ENCODE peak calls at places on chromosomes 12 and 14, in ten cellular contexts. One of them, this sample, is unnamed.

GRCh38 chr12:48016373-48017020 is 12.2 kb upstream of the COL2A1 start:
- DNase-seq in IMR-90: no peak
- DNase-seq in suprapubic skin: no peak
- DNase-seq in transverse colon: no peak
- DNase-seq in ovary: no peak
- DNase-seq in heart left ventricle: no peak
- DNase-seq in sigmoid colon: no peak
- DNase-seq in endothelial cell of umbilical vein: peak; percentile 4
- DNase-seq in tibial nerve: no peak
- DNase-seq in uterus: no peak
- DNase-seq in this sample: no peak

GRCh38 chr12:126418357-126418756 is 1353.1 kb downstream of the AACS start:
- DNase-seq in IMR-90: no peak
- DNase-seq in suprapubic skin: no peak
- DNase-seq in transverse colon: no peak
- DNase-seq in ovary: no peak
- DNase-seq in heart left ventricle: no peak
- DNase-seq in sigmoid colon: no peak
- DNase-seq in endothelial cell of umbilical vein: no peak
- DNase-seq in tibial nerve: no peak
- DNase-seq in uterus: no peak
- DNase-seq in this sample: no peak

GRCh38 chr12:46839964-46840363 is 14.2 kb upstream of the SLC38A4 start:
- DNase-seq in IMR-90: peak; percentile 38
- DNase-seq in suprapubic skin: no peak
- DNase-seq in transverse colon: no peak
- DNase-seq in ovary: no peak
- DNase-seq in heart left ventricle: no peak
- DNase-seq in sigmoid colon: no peak
- DNase-seq in endothelial cell of umbilical vein: no peak
- DNase-seq in tibial nerve: no peak
- DNase-seq in uterus: no peak
- DNase-seq in this sample: no peak

GRCh38 chr14:38818555-38818954 is 284.5 kb downstream of the SEC23A start:
- DNase-seq in IMR-90: no peak
- DNase-seq in suprapubic skin: no peak
- DNase-seq in transverse colon: no peak
- DNase-seq in ovary: no peak
- DNase-seq in heart left ventricle: no peak
- DNase-seq in sigmoid colon: no peak
- DNase-seq in endothelial cell of umbilical vein: no peak
- DNase-seq in tibial nerve: no peak
- DNase-seq in uterus: no peak
- DNase-seq in this sample: no peak

GRCh38 chr12:14213542-14213941 is 151.9 kb upstream of the ATF7IP start:
- DNase-seq in IMR-90: no peak
- DNase-seq in suprapubic skin: no peak
- DNase-seq in transverse colon: no peak
- DNase-seq in ovary: no peak
- DNase-seq in heart left ventricle: no peak
- DNase-seq in sigmoid colon: no peak
- DNase-seq in endothelial cell of umbilical vein: no peak
- DNase-seq in tibial nerve: no peak
- DNase-seq in uterus: no peak
- DNase-seq in this sample: no peak

GRCh38 chr12:38736821-38737220 is 168.6 kb downstream of the CPNE8 start:
- DNase-seq in IMR-90: no peak
- DNase-seq in suprapubic skin: no peak
- DNase-seq in transverse colon: no peak
- DNase-seq in ovary: no peak
- DNase-seq in heart left ventricle: no peak
- DNase-seq in sigmoid colon: no peak
- DNase-seq in endothelial cell of umbilical vein: peak; percentile 75
- DNase-seq in tibial nerve: no peak
- DNase-seq in uterus: no peak
- DNase-seq in this sample: no peak

GRCh38 chr14:67426983-67427601 is 15.1 kb upstream of the PLEK2 start:
- DNase-seq in IMR-90: peak; percentile 76
- DNase-seq in suprapubic skin: no peak
- DNase-seq in transverse colon: peak; percentile 82
- DNase-seq in ovary: peak; percentile 53
- DNase-seq in heart left ventricle: peak; percentile 72
- DNase-seq in sigmoid colon: peak; percentile 86
- DNase-seq in endothelial cell of umbilical vein: peak; percentile 67
- DNase-seq in tibial nerve: peak; percentile 61
- DNase-seq in uterus: peak; percentile 54
- DNase-seq in this sample: peak; percentile 92

GRCh38 chr14:100530270-100531072 is 56.7 kb downstream of the BEGAIN start:
- DNase-seq in IMR-90: no peak
- DNase-seq in suprapubic skin: no peak
- DNase-seq in transverse colon: no peak
- DNase-seq in ovary: no peak
- DNase-seq in heart left ventricle: peak; percentile 4
- DNase-seq in sigmoid colon: peak; percentile 52
- DNase-seq in endothelial cell of umbilical vein: no peak
- DNase-seq in tibial nerve: peak; percentile 3
- DNase-seq in uterus: no peak
- DNase-seq in this sample: no peak

GRCh38 chr12:25477217-25477616 is 75.9 kb downstream of the LMNTD1 start:
- DNase-seq in IMR-90: no peak
- DNase-seq in suprapubic skin: no peak
- DNase-seq in transverse colon: no peak
- DNase-seq in ovary: no peak
- DNase-seq in heart left ventricle: no peak
- DNase-seq in sigmoid colon: no peak
- DNase-seq in endothelial cell of umbilical vein: no peak
- DNase-seq in tibial nerve: no peak
- DNase-seq in uterus: no peak
- DNase-seq in this sample: no peak

GRCh38 chr14:85131523-85131922 is 398.4 kb upstream of the FLRT2 start:
- DNase-seq in IMR-90: no peak
- DNase-seq in suprapubic skin: no peak
- DNase-seq in transverse colon: no peak
- DNase-seq in ovary: no peak
- DNase-seq in heart left ventricle: no peak
- DNase-seq in sigmoid colon: no peak
- DNase-seq in endothelial cell of umbilical vein: no peak
- DNase-seq in tibial nerve: no peak
- DNase-seq in uterus: no peak
- DNase-seq in this sample: no peak

GRCh38 chr12:77003244-77003643 is 62.1 kb downstream of the E2F7 start:
- DNase-seq in IMR-90: peak; percentile 29
- DNase-seq in suprapubic skin: no peak
- DNase-seq in transverse colon: no peak
- DNase-seq in ovary: no peak
- DNase-seq in heart left ventricle: no peak
- DNase-seq in sigmoid colon: no peak
- DNase-seq in endothelial cell of umbilical vein: no peak
- DNase-seq in tibial nerve: no peak
- DNase-seq in uterus: no peak
- DNase-seq in this sample: no peak

GRCh38 chr14:57746563-57746962 is 119.3 kb downstream of the SLC35F4 start:
- DNase-seq in IMR-90: no peak
- DNase-seq in suprapubic skin: no peak
- DNase-seq in transverse colon: no peak
- DNase-seq in ovary: no peak
- DNase-seq in heart left ventricle: no peak
- DNase-seq in sigmoid colon: no peak
- DNase-seq in endothelial cell of umbilical vein: no peak
- DNase-seq in tibial nerve: no peak
- DNase-seq in uterus: no peak
- DNase-seq in this sample: no peak

DNA sequence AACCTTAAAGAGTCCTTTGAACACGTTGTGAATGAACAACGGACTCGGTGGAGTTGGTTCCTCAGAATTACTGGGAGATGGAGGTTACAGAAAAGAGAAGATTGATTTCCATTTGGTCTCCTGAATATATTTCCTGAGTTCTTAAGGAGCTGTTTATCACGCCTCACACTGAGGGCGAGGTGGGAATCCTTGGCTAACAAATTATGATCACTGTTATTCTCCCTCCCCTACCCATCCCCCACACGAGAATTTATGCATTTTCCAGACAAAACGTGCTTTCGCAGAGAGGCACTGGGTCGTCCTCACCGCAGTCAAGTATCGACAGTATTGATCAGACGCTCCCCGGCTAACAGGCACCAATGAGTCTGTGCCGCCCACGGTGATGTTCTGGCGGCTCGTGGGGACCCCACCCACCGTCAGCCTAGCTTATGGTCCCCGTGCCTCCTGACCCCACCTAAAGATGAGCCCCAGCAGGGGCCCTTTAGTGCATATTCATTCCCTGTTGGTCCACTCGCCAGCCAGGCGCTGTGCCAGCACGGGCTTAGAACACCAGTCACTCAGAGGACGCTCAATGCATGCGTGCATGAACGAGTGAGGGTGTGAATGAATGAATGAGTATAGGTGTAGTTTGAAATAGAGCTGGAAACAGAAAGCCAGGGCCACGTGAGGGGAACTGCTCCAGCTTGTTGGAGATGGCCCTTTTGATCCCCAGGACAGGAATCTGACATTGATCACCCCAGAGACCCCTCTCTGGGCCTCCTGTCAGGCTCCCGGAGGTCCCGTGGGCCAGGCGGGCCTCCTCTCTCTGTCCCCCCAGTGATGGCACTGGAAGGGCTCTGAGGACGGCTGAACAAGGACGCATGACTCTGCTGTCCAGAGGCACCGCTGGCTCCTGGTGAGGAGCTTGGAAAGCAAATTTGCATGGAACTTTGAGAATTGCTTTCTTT is 194.1 kb upstream of the C14orf180 start:
- DNase-seq in IMR-90: no peak
- DNase-seq in suprapubic skin: peak; percentile 59
- DNase-seq in transverse colon: peak; percentile 4
- DNase-seq in ovary: no peak
- DNase-seq in heart left ventricle: no peak
- DNase-seq in sigmoid colon: peak; percentile 37
- DNase-seq in endothelial cell of umbilical vein: no peak
- DNase-seq in tibial nerve: no peak
- DNase-seq in uterus: no peak
- DNase-seq in this sample: no peak
- TF ChIP-seq POLR2A in IMR-90: no peak
- TF ChIP-seq POLR2A in suprapubic skin: no peak
- TF ChIP-seq POLR2A in transverse colon: no peak
- TF ChIP-seq POLR2A in ovary: no peak
- TF ChIP-seq POLR2A in heart left ventricle: no peak
- TF ChIP-seq POLR2A in sigmoid colon: no peak
- TF ChIP-seq POLR2A in endothelial cell of umbilical vein: no peak
- TF ChIP-seq POLR2A in tibial nerve: no peak
- TF ChIP-seq POLR2A in uterus: no peak
- TF ChIP-seq POLR2A in this sample: no peak

GRCh38 chr12:80681786-80682185 is 25.6 kb upstream of the MYF6 start:
- DNase-seq in IMR-90: no peak
- DNase-seq in suprapubic skin: no peak
- DNase-seq in transverse colon: no peak
- DNase-seq in ovary: no peak
- DNase-seq in heart left ventricle: no peak
- DNase-seq in sigmoid colon: no peak
- DNase-seq in endothelial cell of umbilical vein: no peak
- DNase-seq in tibial nerve: no peak
- DNase-seq in uterus: no peak
- DNase-seq in this sample: no peak
- H3K4me3 ChIP-seq in IMR-90: no peak overlapping the region
- H3K4me3 ChIP-seq in suprapubic skin: no peak overlapping the region
- H3K4me3 ChIP-seq in transverse colon: no peak overlapping the region
- H3K4me3 ChIP-seq in ovary: no peak overlapping the region
- H3K4me3 ChIP-seq in heart left ventricle: no peak overlapping the region
- H3K4me3 ChIP-seq in sigmoid colon: no peak overlapping the region
- H3K4me3 ChIP-seq in endothelial cell of umbilical vein: no peak overlapping the region
- H3K4me3 ChIP-seq in tibial nerve: no peak overlapping the region
- H3K4me3 ChIP-seq in uterus: no peak overlapping the region
- H3K4me3 ChIP-seq in this sample: no peak overlapping the region

DNA sequence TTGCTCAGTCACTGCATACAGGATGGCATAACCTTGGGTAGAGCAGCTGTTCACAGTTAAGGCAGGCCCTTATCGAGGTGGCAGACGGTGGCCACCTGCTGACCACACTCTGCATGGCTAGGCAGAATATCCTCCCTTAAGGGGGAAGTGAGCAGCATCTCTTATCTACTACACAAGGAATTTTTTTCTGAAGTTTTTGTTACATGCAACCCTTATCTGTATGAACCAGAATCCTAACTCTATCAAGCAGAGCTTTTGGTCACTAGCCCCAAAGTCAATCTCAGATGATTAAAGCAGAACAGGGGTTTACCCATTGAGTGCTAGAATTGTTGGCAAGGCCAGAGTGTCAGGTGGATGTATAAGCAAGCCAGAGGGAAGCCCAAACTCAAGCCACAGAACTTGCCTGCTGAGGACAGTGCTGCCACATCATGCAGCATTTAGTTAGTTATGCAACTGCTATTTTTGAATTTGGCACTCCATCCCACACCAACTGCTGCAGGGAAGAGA is 192.8 kb downstream of the TBX5 start:
- DNase-seq in IMR-90: no peak
- DNase-seq in suprapubic skin: no peak
- DNase-seq in transverse colon: no peak
- DNase-seq in ovary: no peak
- DNase-seq in heart left ventricle: peak; percentile 25
- DNase-seq in sigmoid colon: no peak
- DNase-seq in endothelial cell of umbilical vein: no peak
- DNase-seq in tibial nerve: no peak
- DNase-seq in uterus: no peak
- DNase-seq in this sample: no peak
- TF ChIP-seq CTCF in IMR-90: no peak
- TF ChIP-seq CTCF in suprapubic skin: no peak
- TF ChIP-seq CTCF in transverse colon: no peak
- TF ChIP-seq CTCF in ovary: no peak
- TF ChIP-seq CTCF in heart left ventricle: peak; percentile 20
- TF ChIP-seq CTCF in sigmoid colon: no peak
- TF ChIP-seq CTCF in endothelial cell of umbilical vein: no peak
- TF ChIP-seq CTCF in tibial nerve: no peak
- TF ChIP-seq CTCF in uterus: no peak
- TF ChIP-seq CTCF in this sample: no peak

DNA sequence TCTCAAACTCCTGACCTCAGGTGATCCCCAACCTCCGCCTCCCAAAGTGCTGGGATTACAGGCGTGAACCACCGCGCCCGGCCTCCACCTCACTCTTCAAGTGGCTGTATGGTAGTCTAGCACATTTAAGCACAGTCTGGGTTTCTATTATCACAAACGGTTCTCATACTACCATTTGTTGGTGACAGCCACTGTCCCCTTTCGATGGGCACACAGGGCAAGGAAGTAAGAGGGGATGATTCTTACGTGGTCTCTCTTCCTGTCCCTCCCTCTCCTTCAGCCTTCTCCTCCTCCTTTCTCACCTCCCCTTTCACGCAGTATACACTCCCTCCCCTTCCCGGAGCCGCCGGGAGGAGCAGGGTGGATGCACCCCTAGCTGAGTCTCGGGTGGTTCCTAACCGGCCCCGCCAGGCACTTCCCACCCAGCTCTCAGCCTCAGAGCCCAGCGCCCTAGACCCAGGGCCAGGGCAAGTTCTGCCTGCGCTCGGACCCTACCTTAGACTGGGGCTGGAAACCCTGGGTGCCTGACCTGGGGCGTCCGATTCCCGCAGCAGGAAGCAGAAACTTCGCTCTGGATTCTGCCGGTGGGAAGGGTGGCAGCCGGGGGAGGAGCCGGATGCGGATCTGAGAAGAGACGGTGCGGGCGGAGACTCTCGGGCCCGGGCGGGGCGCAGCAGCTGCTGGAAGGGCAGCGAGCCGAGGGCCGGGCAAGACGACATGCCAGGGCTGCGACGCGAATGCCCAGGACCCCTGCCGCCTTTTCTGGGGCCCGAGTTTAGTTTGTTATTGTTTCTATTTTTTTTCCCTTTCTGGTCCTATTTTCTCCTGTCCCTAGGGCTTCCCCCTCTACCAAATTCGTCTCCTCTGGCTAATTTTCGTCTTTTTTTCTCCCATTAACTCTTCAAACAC is at the start of gene TEP1:
- DNase-seq in IMR-90: peak; percentile 79
- DNase-seq in suprapubic skin: peak; percentile 96
- DNase-seq in transverse colon: peak; percentile 94
- DNase-seq in ovary: peak; percentile 82
- DNase-seq in heart left ventricle: peak; percentile 91
- DNase-seq in sigmoid colon: peak; percentile 95
- DNase-seq in endothelial cell of umbilical vein: peak; percentile 80
- DNase-seq in tibial nerve: peak; percentile 84
- DNase-seq in uterus: peak; percentile 84
- DNase-seq in this sample: peak; percentile 89
- TF ChIP-seq POLR2A in IMR-90: peak; percentile 80
- TF ChIP-seq POLR2A in suprapubic skin: peak; percentile 52
- TF ChIP-seq POLR2A in transverse colon: peak; percentile 97
- TF ChIP-seq POLR2A in ovary: peak; percentile 68
- TF ChIP-seq POLR2A in heart left ventricle: no peak
- TF ChIP-seq POLR2A in sigmoid colon: peak; percentile 50
- TF ChIP-seq POLR2A in endothelial cell of umbilical vein: peak; percentile 78
- TF ChIP-seq POLR2A in tibial nerve: peak; percentile 74
- TF ChIP-seq POLR2A in uterus: peak; percentile 67
- TF ChIP-seq POLR2A in this sample: no peak